ENCODE peak calls at places on chromosomes 7 and 10, in ten cellular contexts. I is RWPE2, X is lower lobe of right lung, K is lung, Z is right lobe of liver, W is breast epithelium, T is aorta, D is sigmoid colon, M is IMR-90, Y is A549. P is an unnamed sample.
A peak's percentile ranks its signal among the peaks of the same experiment; 100 is the strongest.

GRCh38 chr7:34123316-34123715 is 218.0 kb downstream of the BMPER start:
- DNase-seq in I (no peak), X (no peak), K (no peak), Z (no peak), W (no peak), T (no peak), D (no peak), M (no peak), Y (no peak), P (no peak)

GRCh38 chr10:97640174-97640867 is at the start of gene PI4K2A:
- DNase-seq in I (peak; percentile 99), X (peak; percentile 99), K (peak; percentile 99), Z (peak; percentile 99), W (peak; percentile 99), T (peak; percentile 100), D (peak; percentile 99), M (peak; percentile 99), Y (peak; percentile 99), P (peak; percentile 100)

GRCh38 chr10:21532694-21533576 is 1.1 kb upstream of the MLLT10 start:
- DNase-seq in I (no peak), X (no peak), K (no peak), Z (no peak), W (no peak), T (no peak), D (no peak), M (no peak), Y (peak; percentile 21), P (no peak)

GRCh38 chr7:2812831-2813230 is 31.3 kb downstream of the GNA12 start:
- DNase-seq in I (no peak), X (no peak), K (no peak), Z (no peak), W (no peak), T (peak; percentile 27), D (peak; percentile 63), M (no peak), Y (no peak), P (no peak)

GRCh38 chr10:96614515-96614914 is 27.7 kb upstream of the TM9SF3 start:
- DNase-seq in I (peak; percentile 69), X (no peak), K (no peak), Z (no peak), W (no peak), T (no peak), D (no peak), M (peak; percentile 87), Y (peak; percentile 61), P (peak; percentile 91)

GRCh38 chr10:119247550-119247894 is 40.2 kb downstream of the GRK5 start:
- DNase-seq in I (no peak), X (no peak), K (no peak), Z (no peak), W (no peak), T (no peak), D (no peak), M (no peak), Y (no peak), P (no peak)

GRCh38 chr7:131071786-131072504 is 255.7 kb upstream of the MKLN1 start:
- DNase-seq in I (no peak), X (no peak), K (peak; percentile 57), Z (peak; percentile 80), W (peak; percentile 32), T (peak; percentile 58), D (no peak), M (peak; percentile 38), Y (peak; percentile 46), P (peak; percentile 70)

GRCh38 chr10:131787961-131788360 is 112.8 kb upstream of the PPP2R2D start:
- DNase-seq in I (no peak), X (no peak), K (no peak), Z (no peak), W (no peak), T (no peak), D (peak; percentile 17), M (no peak), Y (no peak), P (no peak)

GRCh38 chr10:117684673-117685211 is 142.2 kb downstream of the EMX2 start:
- DNase-seq in I (no peak), X (peak; percentile 54), K (peak; percentile 41), Z (no peak), W (peak; percentile 21), T (peak; percentile 58), D (no peak), M (no peak), Y (peak; percentile 40), P (peak; percentile 83)

GRCh38 chr7:141073641-141074161 is at the start of gene TMEM178B:
- DNase-seq in I (no peak), X (no peak), K (no peak), Z (no peak), W (no peak), T (no peak), D (no peak), M (no peak), Y (no peak), P (peak; percentile 7)

DNA sequence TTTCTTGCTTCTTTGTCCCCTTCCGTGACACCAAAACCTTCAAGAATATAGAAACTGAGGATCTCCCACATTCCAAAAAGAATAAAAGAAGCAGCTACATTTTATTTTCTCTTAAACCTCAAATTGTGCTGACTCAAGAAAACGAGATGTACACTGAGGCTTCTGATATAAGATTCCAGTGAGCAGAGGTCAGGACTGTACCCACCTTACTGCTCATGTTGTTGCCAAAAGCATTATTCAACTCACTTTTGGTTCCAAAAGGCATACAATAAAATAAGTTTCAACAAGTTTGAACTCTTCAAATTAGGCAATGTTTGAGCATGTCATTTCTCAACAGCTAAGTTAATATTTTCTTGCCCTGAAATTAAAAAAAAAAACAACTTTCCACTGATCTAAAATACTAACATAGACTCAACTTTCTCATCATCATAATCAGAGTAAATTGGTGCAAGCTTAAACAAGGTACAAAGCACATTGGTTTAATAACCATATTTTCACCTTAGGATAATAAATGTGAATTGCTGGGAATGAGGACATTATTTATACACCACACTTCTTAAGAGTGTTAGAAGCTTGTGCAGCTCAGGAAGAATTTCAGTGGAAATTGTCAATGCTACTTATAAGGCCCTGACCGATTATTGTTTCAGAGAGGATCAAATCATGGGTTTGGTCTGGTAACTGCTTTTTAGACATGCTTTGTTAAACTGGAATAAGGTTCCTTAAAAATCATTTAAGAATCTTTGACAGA is 629.0 kb upstream of the IGFBP3 start:
- DNase-seq in I (no peak), X (no peak), K (no peak), Z (no peak), W (no peak), T (no peak), D (no peak), M (no peak), Y (no peak), P (no peak)
- H3K27ac ChIP-seq in I (peak overlapping the region; percentile 50), X (no peak overlapping the region), K (no peak overlapping the region), Z (no peak overlapping the region), W (no peak overlapping the region), T (no peak overlapping the region), D (no peak overlapping the region), M (no peak overlapping the region), Y (peak overlapping the region; percentile 37), P (no peak overlapping the region)

DNA sequence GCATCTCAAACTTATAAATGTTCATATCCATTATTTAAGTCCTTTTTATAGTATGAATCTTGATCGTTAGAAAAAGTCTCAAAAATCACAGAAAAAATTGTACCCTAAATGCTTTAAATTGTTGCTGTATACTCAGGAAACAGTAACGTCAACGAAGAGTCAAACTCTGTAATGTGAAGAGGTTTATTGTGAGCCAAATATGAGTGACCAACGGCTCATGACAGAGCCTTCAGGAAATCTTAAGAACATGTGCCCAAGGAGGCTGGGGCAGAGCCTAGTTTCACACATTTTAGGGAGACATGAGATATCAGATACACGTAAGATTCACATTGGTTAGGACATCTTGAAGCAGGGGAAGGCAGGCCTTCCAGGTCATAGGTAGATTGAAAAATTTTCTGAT is 86.1 kb downstream of the PIP4K2A start:
- DNase-seq in I (no peak), X (no peak), K (no peak), Z (no peak), W (no peak), T (no peak), D (no peak), M (no peak), Y (no peak), P (no peak)
- H3K4me1 ChIP-seq in I (peaks cover 27% of the 10 kb centered on the region), X (peaks cover 60% of the 10 kb centered on the region), K (peaks cover 6% of the 10 kb centered on the region), Z (peaks cover 6% of the 10 kb centered on the region), W (no peaks in the 10 kb centered on the region), T (peaks cover 1% of the 10 kb centered on the region), D (peaks cover 17% of the 10 kb centered on the region), M (peaks cover 16% of the 10 kb centered on the region), Y (peaks cover 53% of the 10 kb centered on the region), P (peaks cover 62% of the 10 kb centered on the region)

DNA sequence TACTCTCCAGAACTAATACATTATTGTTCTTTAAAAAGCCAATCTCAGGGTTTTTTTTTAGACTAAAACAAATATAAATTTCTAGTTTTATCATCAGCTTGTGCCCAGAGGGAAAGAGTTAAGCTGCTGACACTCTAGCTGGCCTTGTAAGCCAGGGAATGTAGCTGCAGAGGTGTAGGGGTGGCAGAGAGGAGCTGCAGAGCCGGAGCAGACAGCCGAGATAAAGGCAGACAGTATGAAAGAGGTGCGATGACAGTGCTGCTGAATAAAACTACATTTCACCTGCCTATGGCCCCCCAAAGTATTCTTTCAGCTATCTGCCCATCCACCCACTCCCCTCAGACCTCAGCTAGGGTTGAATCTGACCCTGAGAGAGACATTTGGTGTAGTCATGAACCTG is 653.7 kb upstream of the ZWINT start:
- DNase-seq in I (no peak), X (no peak), K (no peak), Z (no peak), W (no peak), T (no peak), D (no peak), M (no peak), Y (no peak), P (no peak)
- H3K27ac ChIP-seq in I (no peak overlapping the region), X (no peak overlapping the region), K (no peak overlapping the region), Z (no peak overlapping the region), W (no peak overlapping the region), T (no peak overlapping the region), D (no peak overlapping the region), M (no peak overlapping the region), Y (no peak overlapping the region), P (no peak overlapping the region)

DNA sequence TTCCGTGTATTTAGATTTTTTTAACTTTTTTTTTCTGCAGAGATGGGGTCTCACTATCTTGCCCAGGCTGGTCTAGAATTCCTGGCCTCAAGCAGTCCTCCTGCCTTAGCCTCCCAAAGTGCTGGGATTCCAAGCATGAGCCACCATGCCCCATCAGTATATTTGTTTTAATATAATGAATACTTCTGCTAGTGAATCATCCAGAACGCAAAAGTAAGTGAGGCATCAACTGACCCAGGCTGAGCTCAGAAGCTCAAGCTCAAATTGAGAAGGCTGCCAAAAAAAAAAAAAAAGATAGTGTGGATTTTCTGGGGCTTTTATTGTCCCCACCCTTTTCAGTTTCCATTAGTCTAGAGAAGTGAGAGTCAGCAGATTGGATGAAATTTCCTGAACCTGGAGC is 39.0 kb upstream of the TECTB start:
- DNase-seq in I (no peak), X (no peak), K (no peak), Z (no peak), W (no peak), T (no peak), D (no peak), M (peak; percentile 71), Y (no peak), P (peak; percentile 73)
- H3K4me1 ChIP-seq in I (no peaks in the 10 kb centered on the region), X (no peaks in the 10 kb centered on the region), K (peaks cover 1% of the 10 kb centered on the region), Z (peaks cover 26% of the 10 kb centered on the region), W (no peaks in the 10 kb centered on the region), T (no peaks in the 10 kb centered on the region), D (no peaks in the 10 kb centered on the region), M (peaks cover 2% of the 10 kb centered on the region), Y (no peaks in the 10 kb centered on the region), P (no peaks in the 10 kb centered on the region)